ENCODE peak calls at places on chromosomes 5 and 9, in nine cellular contexts. A is HuH-7; F is activated CD4-positive, alpha-beta T cell treated with anti-CD3 and anti-CD28 coated beads, Interleukin-2, amount 10 ng/mL, durations not matched to agents 7 days and 5 days; X is substantia nigra; Z is tibial artery; E is HS-27A; I is Peyer's patch; M is foreskin fibroblast; P is Calu3. R is an unnamed sample.

GRCh38 chr5:108748010-108748353 is 285 bp downstream of the FER start:
- DNase-seq in A (no peak), F (no peak), Z (no peak), X (no peak), P (no peak), I (no peak), M (no peak), E (no peak), R (no peak)

GRCh38 chr5:78915170-78915569 is 69.9 kb downstream of the ARSB start:
- DNase-seq in X (no peak), P (no peak), A (no peak), M (no peak), F (no peak), I (no peak), E (no peak), Z (no peak), R (no peak)

GRCh38 chr5:160197341-160198147 is 31.8 kb upstream of the FABP6 start:
- DNase-seq in A (no peak), F (no peak), M (no peak), E (no peak), I (no peak), Z (no peak), X (no peak), P (no peak), R (no peak)

GRCh38 chr9:134076644-134077043 is 8.8 kb upstream of the BRD3 start:
- DNase-seq in A (no peak), F (no peak), M (no peak), I (no peak), X (no peak), Z (no peak), P (no peak), E (no peak), R (no peak)

GRCh38 chr5:160432188-160432587 is 10.5 kb downstream of the PTTG1 start:
- DNase-seq in X (no peak), P (no peak), I (no peak), F (no peak), A (no peak), Z (no peak), E (no peak), M (no peak), R (no peak)

GRCh38 chr5:147782053-147783028 is at the start of gene JAKMIP2:
- DNase-seq in Z (peak), X (peak), E (no peak), F (peak), I (peak), A (peak), P (no peak), M (peak), R (peak)

GRCh38 chr5:94463739-94464138 is 154.7 kb downstream of the KIAA0825 start:
- DNase-seq in A (no peak), M (peak), F (no peak), E (no peak), Z (no peak), P (no peak), X (no peak), I (no peak), R (no peak)

GRCh38 chr5:69224520-69224919 is 10.2 kb upstream of the CDK7 start:
- DNase-seq in M (no peak), E (no peak), F (no peak), A (no peak), X (no peak), I (no peak), Z (no peak), P (no peak), R (no peak)

GRCh38 chr5:109987970-109988369 is 298.2 kb downstream of the MAN2A1 start:
- DNase-seq in I (no peak), E (no peak), X (no peak), P (no peak), F (no peak), M (no peak), Z (no peak), A (no peak), R (no peak)

GRCh38 chr9:80467632-80468031 is 895.9 kb downstream of the TLE4 start:
- DNase-seq in Z (no peak), X (no peak), I (no peak), F (no peak), E (no peak), P (no peak), M (peak), A (no peak), R (no peak)

GRCh38 chr5:138110266-138110963 is 26.6 kb downstream of the WNT8A start:
- DNase-seq in X (no peak), P (no peak), I (no peak), M (no peak), E (no peak), F (no peak), Z (no peak), A (no peak), R (no peak)

GRCh38 chr5:66666778-66667177 is 70.6 kb downstream of the MAST4 start:
- DNase-seq in X (no peak), F (no peak), I (peak), Z (no peak), A (no peak), E (no peak), M (no peak), P (peak), R (peak)

GRCh38 chr5:126354012-126354856 is 69.0 kb upstream of the GRAMD2B start:
- DNase-seq in F (no peak), M (peak), A (peak), Z (no peak), X (no peak), E (peak), I (no peak), P (peak), R (no peak)

GRCh38 chr5:172603425-172603824 is 37.6 kb upstream of the NEURL1B start:
- DNase-seq in P (no peak), Z (no peak), M (peak), I (no peak), F (no peak), A (no peak), X (no peak), E (no peak), R (no peak)

GRCh38 chr5:170479484-170479883 is 24.3 kb upstream of the KCNIP1 start:
- DNase-seq in P (peak), X (no peak), F (no peak), I (no peak), Z (no peak), M (no peak), E (no peak), A (no peak), R (no peak)

GRCh38 chr5:131541071-131541470 is 94.0 kb downstream of the RAPGEF6 start:
- DNase-seq in P (no peak), E (no peak), Z (no peak), X (no peak), A (no peak), M (no peak), F (no peak), I (no peak), R (no peak)

GRCh38 chr5:14483504-14484157 is 98.0 kb upstream of the OTULINL start:
- DNase-seq in M (no peak), Z (no peak), X (no peak), P (no peak), F (no peak), I (no peak), A (no peak), E (no peak), R (no peak)

R was measured in right lobe of liver.